ENCODE peak calls at places on chromosomes 2 and 18, in eight cellular contexts. One of them, this sample, is unnamed.

GRCh38 chr2:38268691-38269309 is 108.3 kb downstream of the ATL2 start:
- DNase-seq in MM.1S: no peak
- DNase-seq in endodermal cell: no peak
- DNase-seq in K562: no peak
- DNase-seq in DND-41: no peak
- DNase-seq in stomach: no peak
- DNase-seq in SJSA1: no peak
- DNase-seq in CD8-positive, alpha-beta T cell: no peak
- DNase-seq in this sample: no peak

GRCh38 chr18:78721986-78722385 is 257.6 kb upstream of the SALL3 start:
- DNase-seq in MM.1S: no peak
- DNase-seq in endodermal cell: no peak
- DNase-seq in K562: no peak
- DNase-seq in DND-41: no peak
- DNase-seq in stomach: no peak
- DNase-seq in SJSA1: no peak
- DNase-seq in CD8-positive, alpha-beta T cell: no peak
- DNase-seq in this sample: no peak

GRCh38 chr2:165667375-165667774 is 126.7 kb downstream of the GALNT3 start:
- DNase-seq in MM.1S: no peak
- DNase-seq in endodermal cell: no peak
- DNase-seq in K562: no peak
- DNase-seq in DND-41: no peak
- DNase-seq in stomach: no peak
- DNase-seq in SJSA1: no peak
- DNase-seq in CD8-positive, alpha-beta T cell: no peak
- DNase-seq in this sample: no peak

GRCh38 chr18:74288730-74289129 is 3.0 kb downstream of the CYB5A start:
- DNase-seq in MM.1S: no peak
- DNase-seq in endodermal cell: peak; percentile 57
- DNase-seq in K562: no peak
- DNase-seq in DND-41: no peak
- DNase-seq in stomach: no peak
- DNase-seq in SJSA1: no peak
- DNase-seq in CD8-positive, alpha-beta T cell: no peak
- DNase-seq in this sample: no peak

GRCh38 chr2:241798081-241798630 is 10.8 kb upstream of the NEU4 start:
- DNase-seq in MM.1S: no peak
- DNase-seq in endodermal cell: peak; percentile 46
- DNase-seq in K562: peak; percentile 22
- DNase-seq in DND-41: no peak
- DNase-seq in stomach: peak; percentile 22
- DNase-seq in SJSA1: no peak
- DNase-seq in CD8-positive, alpha-beta T cell: no peak
- DNase-seq in this sample: no peak

GRCh38 chr2:66582975-66583842 is 148.3 kb downstream of the MEIS1 start:
- DNase-seq in MM.1S: no peak
- DNase-seq in endodermal cell: peak; percentile 56
- DNase-seq in K562: no peak
- DNase-seq in DND-41: no peak
- DNase-seq in stomach: no peak
- DNase-seq in SJSA1: no peak
- DNase-seq in CD8-positive, alpha-beta T cell: no peak
- DNase-seq in this sample: no peak

GRCh38 chr2:9325428-9325827 is 97.9 kb downstream of the ITGB1BP1 start:
- DNase-seq in MM.1S: no peak
- DNase-seq in endodermal cell: no peak
- DNase-seq in K562: no peak
- DNase-seq in DND-41: no peak
- DNase-seq in stomach: no peak
- DNase-seq in SJSA1: no peak
- DNase-seq in CD8-positive, alpha-beta T cell: no peak
- DNase-seq in this sample: no peak

GRCh38 chr18:70321616-70322015 is 32.8 kb downstream of the SOCS6 start:
- DNase-seq in MM.1S: no peak
- DNase-seq in endodermal cell: no peak
- DNase-seq in K562: no peak
- DNase-seq in DND-41: no peak
- DNase-seq in stomach: no peak
- DNase-seq in SJSA1: no peak
- DNase-seq in CD8-positive, alpha-beta T cell: no peak
- DNase-seq in this sample: no peak

GRCh38 chr2:163551974-163552373 is 183.8 kb downstream of the FIGN start:
- DNase-seq in MM.1S: no peak
- DNase-seq in endodermal cell: no peak
- DNase-seq in K562: no peak
- DNase-seq in DND-41: no peak
- DNase-seq in stomach: no peak
- DNase-seq in SJSA1: no peak
- DNase-seq in CD8-positive, alpha-beta T cell: no peak
- DNase-seq in this sample: no peak

GRCh38 chr2:221460136-221460535 is 112.0 kb downstream of the EPHA4 start:
- DNase-seq in MM.1S: no peak
- DNase-seq in endodermal cell: no peak
- DNase-seq in K562: no peak
- DNase-seq in DND-41: no peak
- DNase-seq in stomach: no peak
- DNase-seq in SJSA1: no peak
- DNase-seq in CD8-positive, alpha-beta T cell: no peak
- DNase-seq in this sample: no peak

GRCh38 chr2:6139916-6140315 is 447.7 kb downstream of the SOX11 start:
- DNase-seq in MM.1S: no peak
- DNase-seq in endodermal cell: no peak
- DNase-seq in K562: no peak
- DNase-seq in DND-41: no peak
- DNase-seq in stomach: no peak
- DNase-seq in SJSA1: no peak
- DNase-seq in CD8-positive, alpha-beta T cell: no peak
- DNase-seq in this sample: no peak

GRCh38 chr2:23524261-23524706 is 139.3 kb downstream of the KLHL29 start:
- DNase-seq in MM.1S: no peak
- DNase-seq in endodermal cell: no peak
- DNase-seq in K562: no peak
- DNase-seq in DND-41: no peak
- DNase-seq in stomach: no peak
- DNase-seq in SJSA1: peak; percentile 75
- DNase-seq in CD8-positive, alpha-beta T cell: no peak
- DNase-seq in this sample: no peak

GRCh38 chr2:104163611-104164157 is 690.2 kb upstream of the POU3F3 start:
- DNase-seq in MM.1S: no peak
- DNase-seq in endodermal cell: no peak
- DNase-seq in K562: no peak
- DNase-seq in DND-41: no peak
- DNase-seq in stomach: no peak
- DNase-seq in SJSA1: no peak
- DNase-seq in CD8-positive, alpha-beta T cell: no peak
- DNase-seq in this sample: no peak

DNA sequence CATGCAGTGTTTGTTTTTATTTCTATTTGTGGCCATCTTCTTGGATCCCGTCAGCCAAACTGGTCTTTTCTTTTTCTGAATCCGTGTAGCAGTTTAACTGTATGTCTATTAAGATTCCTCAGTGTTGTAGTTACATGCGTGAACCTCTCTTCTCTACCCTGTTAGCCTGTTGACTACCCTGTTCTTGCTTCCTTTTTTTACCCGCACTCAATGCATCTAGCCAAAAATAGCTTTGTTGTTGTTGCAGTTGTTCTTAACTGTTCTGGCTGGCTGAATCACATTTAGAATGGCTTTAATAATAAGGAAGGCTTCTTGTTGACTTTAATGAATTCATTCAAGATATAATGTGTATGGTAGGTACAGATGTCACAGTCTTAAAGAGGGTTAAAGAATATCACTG is 137.1 kb downstream of the LCLAT1 start:
- DNase-seq in MM.1S: peak; percentile 14
- DNase-seq in endodermal cell: no peak
- DNase-seq in K562: no peak
- DNase-seq in DND-41: no peak
- DNase-seq in stomach: no peak
- DNase-seq in SJSA1: no peak
- DNase-seq in CD8-positive, alpha-beta T cell: no peak
- DNase-seq in this sample: no peak
- H3K27ac ChIP-seq in MM.1S: no peak overlapping the region
- H3K27ac ChIP-seq in endodermal cell: no peak overlapping the region
- H3K27ac ChIP-seq in K562: no peak overlapping the region
- H3K27ac ChIP-seq in DND-41: no peak overlapping the region
- H3K27ac ChIP-seq in stomach: no peak overlapping the region
- H3K27ac ChIP-seq in SJSA1: no peak overlapping the region
- H3K27ac ChIP-seq in CD8-positive, alpha-beta T cell: no peak overlapping the region
- H3K27ac ChIP-seq in this sample: no peak overlapping the region

GRCh38 chr2:11391941-11392266 is 47.5 kb upstream of the ROCK2 start:
- DNase-seq in MM.1S: no peak
- DNase-seq in endodermal cell: no peak
- DNase-seq in K562: no peak
- DNase-seq in DND-41: no peak
- DNase-seq in stomach: no peak
- DNase-seq in SJSA1: no peak
- DNase-seq in CD8-positive, alpha-beta T cell: no peak
- DNase-seq in this sample: no peak
- H3K4me1 ChIP-seq in MM.1S: peaks cover 5% of the 10 kb centered on the region
- H3K4me1 ChIP-seq in endodermal cell: no peaks in the 10 kb centered on the region
- H3K4me1 ChIP-seq in K562: peaks cover 9% of the 10 kb centered on the region
- H3K4me1 ChIP-seq in DND-41: no peaks in the 10 kb centered on the region
- H3K4me1 ChIP-seq in stomach: peaks cover 61% of the 10 kb centered on the region
- H3K4me1 ChIP-seq in SJSA1: peaks cover 60% of the 10 kb centered on the region
- H3K4me1 ChIP-seq in CD8-positive, alpha-beta T cell: no peaks in the 10 kb centered on the region
- H3K4me1 ChIP-seq in this sample: no peaks in the 10 kb centered on the region

GRCh38 chr18:48599391-48599790 is 60.6 kb downstream of the CTIF start:
- DNase-seq in MM.1S: no peak
- DNase-seq in endodermal cell: no peak
- DNase-seq in K562: no peak
- DNase-seq in DND-41: no peak
- DNase-seq in stomach: no peak
- DNase-seq in SJSA1: no peak
- DNase-seq in CD8-positive, alpha-beta T cell: no peak
- DNase-seq in this sample: no peak
- H3K27ac ChIP-seq in MM.1S: no peak overlapping the region
- H3K27ac ChIP-seq in endodermal cell: no peak overlapping the region
- H3K27ac ChIP-seq in K562: no peak overlapping the region
- H3K27ac ChIP-seq in DND-41: no peak overlapping the region
- H3K27ac ChIP-seq in stomach: no peak overlapping the region
- H3K27ac ChIP-seq in SJSA1: no peak overlapping the region
- H3K27ac ChIP-seq in CD8-positive, alpha-beta T cell: no peak overlapping the region
- H3K27ac ChIP-seq in this sample: no peak overlapping the region

GRCh38 chr2:96772903-96773675 is 12.4 kb downstream of the CNNM4 start:
- DNase-seq in MM.1S: no peak
- DNase-seq in endodermal cell: no peak
- DNase-seq in K562: no peak
- DNase-seq in DND-41: no peak
- DNase-seq in stomach: no peak
- DNase-seq in SJSA1: no peak
- DNase-seq in CD8-positive, alpha-beta T cell: no peak
- DNase-seq in this sample: no peak
- H3K4me1 ChIP-seq in MM.1S: no peaks in the 10 kb centered on the region
- H3K4me1 ChIP-seq in endodermal cell: no peaks in the 10 kb centered on the region
- H3K4me1 ChIP-seq in K562: no peaks in the 10 kb centered on the region
- H3K4me1 ChIP-seq in DND-41: peaks cover 27% of the 10 kb centered on the region
- H3K4me1 ChIP-seq in stomach: peaks cover 64% of the 10 kb centered on the region
- H3K4me1 ChIP-seq in SJSA1: peaks cover 7% of the 10 kb centered on the region
- H3K4me1 ChIP-seq in CD8-positive, alpha-beta T cell: peaks cover 19% of the 10 kb centered on the region
- H3K4me1 ChIP-seq in this sample: peaks cover 12% of the 10 kb centered on the region

GRCh38 chr2:232683368-232683767 is 13.8 kb upstream of the GIGYF2 start:
- DNase-seq in MM.1S: no peak
- DNase-seq in endodermal cell: no peak
- DNase-seq in K562: no peak
- DNase-seq in DND-41: no peak
- DNase-seq in stomach: no peak
- DNase-seq in SJSA1: no peak
- DNase-seq in CD8-positive, alpha-beta T cell: no peak
- DNase-seq in this sample: no peak
- H3K27ac ChIP-seq in MM.1S: no peak overlapping the region
- H3K27ac ChIP-seq in endodermal cell: no peak overlapping the region
- H3K27ac ChIP-seq in K562: no peak overlapping the region
- H3K27ac ChIP-seq in DND-41: no peak overlapping the region
- H3K27ac ChIP-seq in stomach: no peak overlapping the region
- H3K27ac ChIP-seq in SJSA1: no peak overlapping the region
- H3K27ac ChIP-seq in CD8-positive, alpha-beta T cell: no peak overlapping the region
- H3K27ac ChIP-seq in this sample: no peak overlapping the region

GRCh38 chr2:240564571-240565266 is 3.6 kb upstream of the RNPEPL1 start:
- DNase-seq in MM.1S: peak; percentile 29
- DNase-seq in endodermal cell: peak; percentile 49
- DNase-seq in K562: no peak
- DNase-seq in DND-41: peak; percentile 33
- DNase-seq in stomach: no peak
- DNase-seq in SJSA1: peak; percentile 45
- DNase-seq in CD8-positive, alpha-beta T cell: no peak
- DNase-seq in this sample: no peak
- H3K4me1 ChIP-seq in MM.1S: peaks cover 49% of the 10 kb centered on the region
- H3K4me1 ChIP-seq in endodermal cell: peaks cover 18% of the 10 kb centered on the region
- H3K4me1 ChIP-seq in K562: peaks cover 40% of the 10 kb centered on the region
- H3K4me1 ChIP-seq in DND-41: peaks cover 76% of the 10 kb centered on the region
- H3K4me1 ChIP-seq in stomach: peaks cover 82% of the 10 kb centered on the region
- H3K4me1 ChIP-seq in SJSA1: peaks cover 65% of the 10 kb centered on the region
- H3K4me1 ChIP-seq in CD8-positive, alpha-beta T cell: peaks cover 75% of the 10 kb centered on the region
- H3K4me1 ChIP-seq in this sample: peaks cover 68% of the 10 kb centered on the region

GRCh38 chr2:173431191-173431590 is 76.5 kb downstream of the CDCA7 start:
- DNase-seq in MM.1S: no peak
- DNase-seq in endodermal cell: peak; percentile 73
- DNase-seq in K562: no peak
- DNase-seq in DND-41: no peak
- DNase-seq in stomach: no peak
- DNase-seq in SJSA1: no peak
- DNase-seq in CD8-positive, alpha-beta T cell: no peak
- DNase-seq in this sample: no peak
- H3K27ac ChIP-seq in MM.1S: no peak overlapping the region
- H3K27ac ChIP-seq in endodermal cell: no peak overlapping the region
- H3K27ac ChIP-seq in K562: no peak overlapping the region
- H3K27ac ChIP-seq in DND-41: no peak overlapping the region
- H3K27ac ChIP-seq in stomach: no peak overlapping the region
- H3K27ac ChIP-seq in SJSA1: no peak overlapping the region
- H3K27ac ChIP-seq in CD8-positive, alpha-beta T cell: no peak overlapping the region
- H3K27ac ChIP-seq in this sample: no peak overlapping the region

GRCh38 chr2:239318790-239319189 is 82.0 kb downstream of the HDAC4 start:
- DNase-seq in MM.1S: no peak
- DNase-seq in endodermal cell: peak; percentile 13
- DNase-seq in K562: peak; percentile 51
- DNase-seq in DND-41: no peak
- DNase-seq in stomach: peak; percentile 9
- DNase-seq in SJSA1: peak; percentile 29
- DNase-seq in CD8-positive, alpha-beta T cell: no peak
- DNase-seq in this sample: no peak
- H3K4me1 ChIP-seq in MM.1S: no peaks in the 10 kb centered on the region
- H3K4me1 ChIP-seq in endodermal cell: no peaks in the 10 kb centered on the region
- H3K4me1 ChIP-seq in K562: peaks cover 27% of the 10 kb centered on the region
- H3K4me1 ChIP-seq in DND-41: peaks cover 44% of the 10 kb centered on the region
- H3K4me1 ChIP-seq in stomach: peaks cover 64% of the 10 kb centered on the region
- H3K4me1 ChIP-seq in SJSA1: peaks cover 54% of the 10 kb centered on the region
- H3K4me1 ChIP-seq in CD8-positive, alpha-beta T cell: peaks cover 55% of the 10 kb centered on the region
- H3K4me1 ChIP-seq in this sample: peaks cover 31% of the 10 kb centered on the region

GRCh38 chr18:58362829-58363231 is 266.1 kb downstream of the ALPK2 start:
- DNase-seq in MM.1S: no peak
- DNase-seq in endodermal cell: no peak
- DNase-seq in K562: no peak
- DNase-seq in DND-41: no peak
- DNase-seq in stomach: no peak
- DNase-seq in SJSA1: no peak
- DNase-seq in CD8-positive, alpha-beta T cell: no peak
- DNase-seq in this sample: no peak
- H3K27ac ChIP-seq in MM.1S: no peak overlapping the region
- H3K27ac ChIP-seq in endodermal cell: no peak overlapping the region
- H3K27ac ChIP-seq in K562: no peak overlapping the region
- H3K27ac ChIP-seq in DND-41: no peak overlapping the region
- H3K27ac ChIP-seq in stomach: no peak overlapping the region
- H3K27ac ChIP-seq in SJSA1: peak overlapping the region; percentile 86
- H3K27ac ChIP-seq in CD8-positive, alpha-beta T cell: no peak overlapping the region
- H3K27ac ChIP-seq in this sample: no peak overlapping the region